ENCODE peak calls at places on chromosomes 3 and 15, in nine cellular contexts. One of them, this sample, is unnamed.

GRCh38 chr3:55481918-55482495 is 5.1 kb downstream of the WNT5A start:
- DNase-seq in HL-60: no peak
- DNase-seq in naive thymus-derived CD8-positive, alpha-beta T cell: no peak
- DNase-seq in cardiac muscle cell: peak
- DNase-seq in smooth muscle cell of the brain vasculature: no peak
- DNase-seq in pons: no peak
- DNase-seq in IMR-90: peak
- DNase-seq in astrocyte of the cerebellum: no peak
- DNase-seq in iris pigment epithelial cell: peak
- DNase-seq in this sample: peak

GRCh38 chr3:17632401-17633100 is 109.9 kb downstream of the TBC1D5 start:
- DNase-seq in cardiac muscle cell: no peak
- DNase-seq in pons: no peak
- DNase-seq in naive thymus-derived CD8-positive, alpha-beta T cell: no peak
- DNase-seq in astrocyte of the cerebellum: peak
- DNase-seq in HL-60: peak
- DNase-seq in iris pigment epithelial cell: peak
- DNase-seq in smooth muscle cell of the brain vasculature: no peak
- DNase-seq in IMR-90: peak
- DNase-seq in this sample: no peak

GRCh38 chr3:10602769-10603768 is 97.7 kb upstream of the ATP2B2 start:
- DNase-seq in pons: no peak
- DNase-seq in astrocyte of the cerebellum: no peak
- DNase-seq in iris pigment epithelial cell: no peak
- DNase-seq in HL-60: no peak
- DNase-seq in cardiac muscle cell: peak
- DNase-seq in IMR-90: no peak
- DNase-seq in smooth muscle cell of the brain vasculature: no peak
- DNase-seq in naive thymus-derived CD8-positive, alpha-beta T cell: peak
- DNase-seq in this sample: no peak

GRCh38 chr3:68699541-68699940 is 232.8 kb downstream of the TAFA4 start:
- DNase-seq in smooth muscle cell of the brain vasculature: no peak
- DNase-seq in pons: no peak
- DNase-seq in cardiac muscle cell: no peak
- DNase-seq in astrocyte of the cerebellum: no peak
- DNase-seq in iris pigment epithelial cell: no peak
- DNase-seq in HL-60: no peak
- DNase-seq in naive thymus-derived CD8-positive, alpha-beta T cell: no peak
- DNase-seq in IMR-90: no peak
- DNase-seq in this sample: no peak

GRCh38 chr3:113212845-113213375 is 1.6 kb downstream of the BOC start:
- DNase-seq in pons: no peak
- DNase-seq in iris pigment epithelial cell: no peak
- DNase-seq in astrocyte of the cerebellum: no peak
- DNase-seq in naive thymus-derived CD8-positive, alpha-beta T cell: no peak
- DNase-seq in smooth muscle cell of the brain vasculature: no peak
- DNase-seq in IMR-90: no peak
- DNase-seq in HL-60: no peak
- DNase-seq in cardiac muscle cell: no peak
- DNase-seq in this sample: no peak

GRCh38 chr15:31740203-31740602 is 290.1 kb upstream of the CHRNA7 start:
- DNase-seq in astrocyte of the cerebellum: no peak
- DNase-seq in IMR-90: no peak
- DNase-seq in iris pigment epithelial cell: no peak
- DNase-seq in pons: no peak
- DNase-seq in naive thymus-derived CD8-positive, alpha-beta T cell: no peak
- DNase-seq in cardiac muscle cell: no peak
- DNase-seq in HL-60: no peak
- DNase-seq in smooth muscle cell of the brain vasculature: no peak
- DNase-seq in this sample: peak

GRCh38 chr3:164222200-164222599 is 856.1 kb downstream of the SI start:
- DNase-seq in iris pigment epithelial cell: no peak
- DNase-seq in pons: no peak
- DNase-seq in IMR-90: no peak
- DNase-seq in naive thymus-derived CD8-positive, alpha-beta T cell: no peak
- DNase-seq in smooth muscle cell of the brain vasculature: no peak
- DNase-seq in HL-60: no peak
- DNase-seq in astrocyte of the cerebellum: no peak
- DNase-seq in cardiac muscle cell: no peak
- DNase-seq in this sample: no peak

GRCh38 chr3:122030381-122031122 is 8.5 kb upstream of the ILDR1 start:
- DNase-seq in naive thymus-derived CD8-positive, alpha-beta T cell: no peak
- DNase-seq in pons: no peak
- DNase-seq in IMR-90: peak
- DNase-seq in astrocyte of the cerebellum: no peak
- DNase-seq in cardiac muscle cell: no peak
- DNase-seq in smooth muscle cell of the brain vasculature: no peak
- DNase-seq in iris pigment epithelial cell: peak
- DNase-seq in HL-60: no peak
- DNase-seq in this sample: no peak

GRCh38 chr3:148333091-148333490 is 364.6 kb upstream of the AGTR1 start:
- DNase-seq in naive thymus-derived CD8-positive, alpha-beta T cell: no peak
- DNase-seq in iris pigment epithelial cell: peak
- DNase-seq in pons: no peak
- DNase-seq in HL-60: no peak
- DNase-seq in smooth muscle cell of the brain vasculature: no peak
- DNase-seq in astrocyte of the cerebellum: no peak
- DNase-seq in cardiac muscle cell: no peak
- DNase-seq in IMR-90: no peak
- DNase-seq in this sample: peak

GRCh38 chr3:160804762-160805161 is 48.7 kb downstream of the PPM1L start:
- DNase-seq in HL-60: no peak
- DNase-seq in astrocyte of the cerebellum: no peak
- DNase-seq in cardiac muscle cell: peak
- DNase-seq in naive thymus-derived CD8-positive, alpha-beta T cell: no peak
- DNase-seq in pons: peak
- DNase-seq in iris pigment epithelial cell: no peak
- DNase-seq in IMR-90: no peak
- DNase-seq in smooth muscle cell of the brain vasculature: peak
- DNase-seq in this sample: peak

GRCh38 chr15:38860682-38861081 is 296.1 kb upstream of the RASGRP1 start:
- DNase-seq in pons: no peak
- DNase-seq in IMR-90: peak
- DNase-seq in smooth muscle cell of the brain vasculature: no peak
- DNase-seq in HL-60: no peak
- DNase-seq in naive thymus-derived CD8-positive, alpha-beta T cell: no peak
- DNase-seq in iris pigment epithelial cell: peak
- DNase-seq in astrocyte of the cerebellum: no peak
- DNase-seq in cardiac muscle cell: no peak
- DNase-seq in this sample: no peak

GRCh38 chr3:112074006-112074405 is 12.2 kb upstream of the C3orf52 start:
- DNase-seq in pons: no peak
- DNase-seq in IMR-90: peak
- DNase-seq in HL-60: no peak
- DNase-seq in cardiac muscle cell: no peak
- DNase-seq in astrocyte of the cerebellum: no peak
- DNase-seq in smooth muscle cell of the brain vasculature: no peak
- DNase-seq in naive thymus-derived CD8-positive, alpha-beta T cell: no peak
- DNase-seq in iris pigment epithelial cell: peak
- DNase-seq in this sample: no peak

GRCh38 chr15:20106026-20106425 is 435.6 kb downstream of the GOLGA6L6 start:
- DNase-seq in pons: no peak
- DNase-seq in astrocyte of the cerebellum: no peak
- DNase-seq in naive thymus-derived CD8-positive, alpha-beta T cell: no peak
- DNase-seq in smooth muscle cell of the brain vasculature: no peak
- DNase-seq in IMR-90: no peak
- DNase-seq in iris pigment epithelial cell: no peak
- DNase-seq in HL-60: no peak
- DNase-seq in cardiac muscle cell: no peak
- DNase-seq in this sample: peak

GRCh38 chr3:13558651-13559050 is 9.7 kb downstream of the FBLN2 start:
- DNase-seq in pons: no peak
- DNase-seq in smooth muscle cell of the brain vasculature: no peak
- DNase-seq in IMR-90: no peak
- DNase-seq in astrocyte of the cerebellum: no peak
- DNase-seq in cardiac muscle cell: no peak
- DNase-seq in naive thymus-derived CD8-positive, alpha-beta T cell: no peak
- DNase-seq in iris pigment epithelial cell: no peak
- DNase-seq in HL-60: no peak
- DNase-seq in this sample: no peak

GRCh38 chr3:100737334-100737733 is 28.0 kb downstream of the TFG start:
- DNase-seq in naive thymus-derived CD8-positive, alpha-beta T cell: no peak
- DNase-seq in HL-60: no peak
- DNase-seq in pons: peak
- DNase-seq in iris pigment epithelial cell: peak
- DNase-seq in cardiac muscle cell: peak
- DNase-seq in astrocyte of the cerebellum: peak
- DNase-seq in IMR-90: peak
- DNase-seq in smooth muscle cell of the brain vasculature: no peak
- DNase-seq in this sample: peak

GRCh38 chr3:156781310-156782230 is 44.6 kb upstream of the LEKR1 start:
- DNase-seq in astrocyte of the cerebellum: no peak
- DNase-seq in smooth muscle cell of the brain vasculature: no peak
- DNase-seq in naive thymus-derived CD8-positive, alpha-beta T cell: no peak
- DNase-seq in HL-60: no peak
- DNase-seq in pons: no peak
- DNase-seq in IMR-90: peak
- DNase-seq in cardiac muscle cell: no peak
- DNase-seq in iris pigment epithelial cell: peak
- DNase-seq in this sample: no peak

GRCh38 chr3:29201609-29202008 is 79.3 kb upstream of the RBMS3 start:
- DNase-seq in smooth muscle cell of the brain vasculature: no peak
- DNase-seq in IMR-90: no peak
- DNase-seq in HL-60: no peak
- DNase-seq in pons: no peak
- DNase-seq in iris pigment epithelial cell: no peak
- DNase-seq in astrocyte of the cerebellum: no peak
- DNase-seq in naive thymus-derived CD8-positive, alpha-beta T cell: no peak
- DNase-seq in cardiac muscle cell: no peak
- DNase-seq in this sample: no peak

GRCh38 chr3:61907210-61907609 is 345.8 kb downstream of the PTPRG start:
- DNase-seq in smooth muscle cell of the brain vasculature: no peak
- DNase-seq in iris pigment epithelial cell: no peak
- DNase-seq in cardiac muscle cell: no peak
- DNase-seq in IMR-90: no peak
- DNase-seq in pons: no peak
- DNase-seq in astrocyte of the cerebellum: no peak
- DNase-seq in naive thymus-derived CD8-positive, alpha-beta T cell: no peak
- DNase-seq in HL-60: no peak
- DNase-seq in this sample: no peak

GRCh38 chr3:71778353-71778752 is 6.6 kb downstream of the PROK2 start:
- DNase-seq in iris pigment epithelial cell: no peak
- DNase-seq in pons: no peak
- DNase-seq in naive thymus-derived CD8-positive, alpha-beta T cell: no peak
- DNase-seq in HL-60: no peak
- DNase-seq in IMR-90: no peak
- DNase-seq in astrocyte of the cerebellum: no peak
- DNase-seq in cardiac muscle cell: no peak
- DNase-seq in smooth muscle cell of the brain vasculature: no peak
- DNase-seq in this sample: no peak

GRCh38 chr15:66080791-66081475 is 172.6 kb downstream of the MEGF11 start:
- DNase-seq in smooth muscle cell of the brain vasculature: no peak
- DNase-seq in IMR-90: peak
- DNase-seq in cardiac muscle cell: no peak
- DNase-seq in astrocyte of the cerebellum: peak
- DNase-seq in naive thymus-derived CD8-positive, alpha-beta T cell: no peak
- DNase-seq in HL-60: no peak
- DNase-seq in pons: no peak
- DNase-seq in iris pigment epithelial cell: peak
- DNase-seq in this sample: peak

GRCh38 chr15:71109890-71110289 is 5.4 kb upstream of the THSD4 start:
- DNase-seq in pons: no peak
- DNase-seq in smooth muscle cell of the brain vasculature: no peak
- DNase-seq in cardiac muscle cell: no peak
- DNase-seq in HL-60: no peak
- DNase-seq in astrocyte of the cerebellum: no peak
- DNase-seq in IMR-90: no peak
- DNase-seq in iris pigment epithelial cell: no peak
- DNase-seq in naive thymus-derived CD8-positive, alpha-beta T cell: no peak
- DNase-seq in this sample: no peak

GRCh38 chr15:35958021-35958420 is 412.1 kb upstream of the DPH6 start:
- DNase-seq in naive thymus-derived CD8-positive, alpha-beta T cell: no peak
- DNase-seq in HL-60: no peak
- DNase-seq in iris pigment epithelial cell: peak
- DNase-seq in IMR-90: peak
- DNase-seq in smooth muscle cell of the brain vasculature: no peak
- DNase-seq in cardiac muscle cell: no peak
- DNase-seq in astrocyte of the cerebellum: peak
- DNase-seq in pons: no peak
- DNase-seq in this sample: no peak

GRCh38 chr3:147940400-147940799 is 531.2 kb downstream of the ZIC1 start:
- DNase-seq in iris pigment epithelial cell: no peak
- DNase-seq in naive thymus-derived CD8-positive, alpha-beta T cell: no peak
- DNase-seq in HL-60: no peak
- DNase-seq in pons: peak
- DNase-seq in IMR-90: no peak
- DNase-seq in smooth muscle cell of the brain vasculature: no peak
- DNase-seq in cardiac muscle cell: no peak
- DNase-seq in astrocyte of the cerebellum: peak
- DNase-seq in this sample: no peak

GRCh38 chr3:32455609-32456428 is 46.8 kb downstream of the CMTM6 start:
- DNase-seq in HL-60: no peak
- DNase-seq in IMR-90: no peak
- DNase-seq in astrocyte of the cerebellum: no peak
- DNase-seq in naive thymus-derived CD8-positive, alpha-beta T cell: peak
- DNase-seq in pons: no peak
- DNase-seq in iris pigment epithelial cell: no peak
- DNase-seq in smooth muscle cell of the brain vasculature: no peak
- DNase-seq in cardiac muscle cell: no peak
- DNase-seq in this sample: peak